ENCODE peak calls at places on chromosomes 11 and 22, in ten cellular contexts. R, C, L, Q, D, K, V, B, W and I are unnamed samples.

GRCh38 chr11:697811-698311 is 2.2 kb downstream of the TMEM80 start:
- DNase-seq in R (peak; percentile 76), C (no peak), L (peak; percentile 51), Q (peak; percentile 48), D (peak; percentile 76), K (no peak), V (no peak), B (no peak), W (no peak), I (peak; percentile 50)

GRCh38 chr22:29457730-29458129 is 19.3 kb downstream of the RFPL1 start:
- DNase-seq in R (peak; percentile 42), C (peak; percentile 93), L (peak; percentile 65), Q (peak; percentile 47), D (peak; percentile 37), K (no peak), V (no peak), B (peak; percentile 71), W (no peak), I (peak; percentile 25)

GRCh38 chr11:94877446-94878200 is 95.7 kb downstream of the CWC15 start:
- DNase-seq in R (peak; percentile 63), C (no peak), L (no peak), Q (peak; percentile 28), D (no peak), K (no peak), V (no peak), B (no peak), W (no peak), I (no peak)

GRCh38 chr11:8757047-8757446 is 74.5 kb downstream of the RPL27A start:
- DNase-seq in R (peak; percentile 78), C (no peak), L (no peak), Q (no peak), D (peak; percentile 57), K (peak; percentile 22), V (no peak), B (no peak), W (no peak), I (peak; percentile 52)

GRCh38 chr11:66012946-66013761 is 1.3 kb downstream of the CST6 start:
- DNase-seq in R (no peak), C (peak; percentile 40), L (peak; percentile 68), Q (no peak), D (no peak), K (no peak), V (no peak), B (no peak), W (no peak), I (no peak)

GRCh38 chr22:38735465-38736256 is 20.1 kb downstream of the SUN2 start:
- DNase-seq in R (no peak), C (no peak), L (no peak), Q (no peak), D (no peak), K (no peak), V (no peak), B (no peak), W (peak; percentile 7), I (no peak)

GRCh38 chr22:23912293-23912903 is 18.2 kb downstream of the MIF start:
- DNase-seq in R (no peak), C (no peak), L (no peak), Q (no peak), D (no peak), K (no peak), V (no peak), B (no peak), W (no peak), I (no peak)

GRCh38 chr22:37198290-37199102 is 10.4 kb upstream of the C1QTNF6 start:
- DNase-seq in R (peak; percentile 65), C (peak; percentile 82), L (peak; percentile 84), Q (peak; percentile 70), D (peak; percentile 58), K (peak; percentile 89), V (peak; percentile 81), B (peak; percentile 85), W (peak; percentile 90), I (peak; percentile 68)

GRCh38 chr11:30873924-30874323 is 287.8 kb upstream of the MPPED2 start:
- DNase-seq in R (no peak), C (no peak), L (no peak), Q (no peak), D (no peak), K (no peak), V (no peak), B (no peak), W (no peak), I (no peak)

GRCh38 chr11:120260616-120261015 is 20.7 kb downstream of the POU2F3 start:
- DNase-seq in R (no peak), C (no peak), L (no peak), Q (no peak), D (no peak), K (no peak), V (no peak), B (no peak), W (no peak), I (no peak)

GRCh38 chr11:48063424-48063978 is 83.1 kb downstream of the PTPRJ start:
- DNase-seq in R (peak; percentile 98), C (no peak), L (no peak), Q (peak; percentile 87), D (peak; percentile 99), K (peak; percentile 75), V (no peak), B (no peak), W (no peak), I (peak; percentile 98)

GRCh38 chr22:37777122-37777687 is 30.5 kb upstream of the GCAT start:
- DNase-seq in R (peak; percentile 91), C (peak; percentile 35), L (peak; percentile 58), Q (peak; percentile 49), D (peak; percentile 94), K (peak; percentile 83), V (peak; percentile 56), B (peak; percentile 45), W (no peak), I (peak; percentile 89)

GRCh38 chr22:42315392-42315756 is 44.9 kb upstream of the TCF20 start:
- DNase-seq in R (no peak), C (no peak), L (no peak), Q (no peak), D (no peak), K (no peak), V (no peak), B (no peak), W (no peak), I (no peak)

GRCh38 chr11:66684635-66685034 is 6.9 kb upstream of the RBM4B start:
- DNase-seq in R (no peak), C (no peak), L (no peak), Q (no peak), D (no peak), K (no peak), V (no peak), B (no peak), W (no peak), I (no peak)

GRCh38 chr11:117547911-117548310 is 220.3 kb downstream of the CEP164 start:
- DNase-seq in R (no peak), C (no peak), L (no peak), Q (no peak), D (no peak), K (no peak), V (no peak), B (no peak), W (no peak), I (no peak)

GRCh38 chr11:73997120-73997772 is 11.6 kb downstream of the UCP3 start:
- DNase-seq in R (no peak), C (no peak), L (no peak), Q (no peak), D (no peak), K (peak; percentile 30), V (no peak), B (no peak), W (no peak), I (no peak)
- H3K4me3 ChIP-seq in R (no peak overlapping the region), C (no peak overlapping the region), L (no peak overlapping the region), Q (no peak overlapping the region), D (no peak overlapping the region), K (no peak overlapping the region), V (no peak overlapping the region), B (no peak overlapping the region), W (no peak overlapping the region), I (no peak overlapping the region)

DNA sequence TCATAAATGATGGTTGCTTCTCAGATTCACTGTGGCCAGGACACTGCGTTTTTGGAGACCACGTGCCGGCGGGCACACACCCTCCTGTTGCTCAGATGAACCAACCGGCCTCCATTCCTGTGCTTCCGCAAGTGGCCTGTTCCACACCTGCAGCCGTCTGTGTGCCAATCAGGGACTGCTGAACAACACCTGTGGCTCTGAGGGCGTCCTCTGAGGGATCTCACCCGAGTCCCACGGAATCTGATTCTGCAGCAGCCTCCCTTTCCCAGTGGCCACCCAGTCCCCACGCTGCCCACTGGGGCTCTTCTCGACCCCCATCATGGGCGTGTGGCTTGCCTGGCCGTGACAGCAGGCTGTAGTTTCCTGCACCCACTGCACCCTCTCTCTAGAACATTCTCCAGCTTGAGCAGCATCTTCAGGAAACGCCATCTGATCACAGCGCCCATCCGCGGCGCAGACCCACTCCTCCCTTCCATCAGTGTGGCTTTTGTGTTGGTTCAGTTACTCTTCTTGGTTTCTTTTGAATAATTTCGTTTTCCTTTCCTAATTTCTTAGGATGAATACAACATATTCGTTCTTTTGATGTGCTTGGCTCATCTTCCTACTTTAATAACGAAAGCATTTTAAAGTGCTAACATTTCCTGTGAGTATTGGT is 100.3 kb upstream of the SLC22A12 start:
- DNase-seq in R (no peak), C (no peak), L (no peak), Q (no peak), D (no peak), K (no peak), V (no peak), B (no peak), W (no peak), I (no peak)
- TF ChIP-seq CTCF in R (no peak), C (no peak), L (no peak), Q (no peak), D (no peak), K (no peak), V (no peak), B (no peak), W (no peak), I (no peak)

DNA sequence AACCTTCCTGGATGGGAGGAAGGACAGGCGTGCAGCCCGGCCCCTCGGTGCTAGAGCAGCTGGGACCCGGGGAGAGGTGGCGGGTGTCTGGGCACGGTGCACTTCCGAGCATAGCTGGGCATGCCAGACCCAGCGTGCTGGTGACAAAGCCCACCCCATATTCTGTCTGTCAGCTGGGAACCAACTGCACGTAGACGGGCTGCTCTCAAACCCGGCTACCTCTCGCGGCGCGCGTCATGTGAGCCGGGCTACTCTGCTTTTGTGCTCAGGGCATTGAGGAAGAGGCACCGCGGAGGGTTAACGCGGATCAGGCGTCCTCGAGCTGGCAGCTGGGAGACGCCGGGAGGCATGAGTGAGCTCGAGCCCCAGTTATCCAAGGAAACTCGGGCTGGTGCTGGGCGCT is 425.8 kb downstream of the SHANK2 start:
- DNase-seq in R (no peak), C (peak; percentile 62), L (no peak), Q (no peak), D (no peak), K (peak; percentile 81), V (no peak), B (peak; percentile 25), W (no peak), I (no peak)
- H3K4me3 ChIP-seq in R (no peak overlapping the region), C (no peak overlapping the region), L (no peak overlapping the region), Q (no peak overlapping the region), D (no peak overlapping the region), K (peak overlapping the region; percentile 31), V (no peak overlapping the region), B (no peak overlapping the region), W (peak overlapping the region; percentile 44), I (no peak overlapping the region)

DNA sequence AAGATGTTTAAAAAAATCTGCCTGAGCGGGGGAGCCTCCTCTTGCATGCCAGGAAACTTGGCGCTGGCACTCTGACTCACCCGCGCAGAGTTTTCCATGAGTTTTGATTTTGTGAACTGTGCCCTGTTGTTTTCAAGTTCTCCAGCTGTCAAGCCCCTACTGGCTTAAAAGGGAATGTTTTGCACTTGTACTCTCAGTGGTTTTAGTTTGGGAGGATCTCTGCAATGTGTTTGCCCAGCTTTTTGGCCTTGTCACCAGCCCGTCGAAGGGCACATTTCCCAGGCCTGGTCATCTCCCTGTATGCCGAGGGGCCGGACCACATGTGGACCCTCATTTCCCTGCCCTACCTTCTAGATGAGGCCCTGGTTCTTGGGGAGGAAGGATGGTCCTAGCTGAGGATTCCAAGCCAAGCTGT is 12.2 kb downstream of the MRGPRF start:
- DNase-seq in R (peak; percentile 84), C (peak; percentile 37), L (no peak), Q (peak; percentile 50), D (peak; percentile 87), K (peak; percentile 93), V (peak; percentile 68), B (no peak), W (no peak), I (peak; percentile 88)
- TF ChIP-seq CTCF in R (peak; percentile 75), C (peak; percentile 35), L (peak; percentile 31), Q (peak; percentile 76), D (peak; percentile 66), K (peak; percentile 83), V (peak; percentile 56), B (peak; percentile 58), W (peak; percentile 51), I (peak; percentile 82)